ENCODE peak calls at places on chromosomes 11 and 22, in eight cellular contexts. One of them, this sample, is unnamed.

GRCh38 chr11:95585071-95585751 is 204.4 kb downstream of the FAM76B start:
- DNase-seq in occipital lobe: no peak
- DNase-seq in activated CD8-positive, alpha-beta memory T cell treated with anti-CD3 and anti-CD28 coated beads, Interleukin-2, amount 50 U/mL, for 4 hours: no peak
- DNase-seq in SW480: no peak
- DNase-seq in activated gamma-delta T cell treated with Interleukin-2 at 50 U/mL for 16 hours: no peak
- DNase-seq in cardiac muscle cell: no peak
- DNase-seq in B cell: no peak
- DNase-seq in Right ventricle myocardium superior: no peak
- DNase-seq in this sample: no peak

GRCh38 chr11:11213117-11213516 is 139.9 kb downstream of the CSNK2A3 start:
- DNase-seq in occipital lobe: no peak
- DNase-seq in activated CD8-positive, alpha-beta memory T cell treated with anti-CD3 and anti-CD28 coated beads, Interleukin-2, amount 50 U/mL, for 4 hours: no peak
- DNase-seq in SW480: no peak
- DNase-seq in activated gamma-delta T cell treated with Interleukin-2 at 50 U/mL for 16 hours: no peak
- DNase-seq in cardiac muscle cell: no peak
- DNase-seq in B cell: no peak
- DNase-seq in Right ventricle myocardium superior: no peak
- DNase-seq in this sample: no peak

GRCh38 chr11:118497831-118498230 is 29.4 kb upstream of the TTC36 start:
- DNase-seq in occipital lobe: no peak
- DNase-seq in activated CD8-positive, alpha-beta memory T cell treated with anti-CD3 and anti-CD28 coated beads, Interleukin-2, amount 50 U/mL, for 4 hours: no peak
- DNase-seq in SW480: peak; percentile 82
- DNase-seq in activated gamma-delta T cell treated with Interleukin-2 at 50 U/mL for 16 hours: no peak
- DNase-seq in cardiac muscle cell: peak; percentile 51
- DNase-seq in B cell: no peak
- DNase-seq in Right ventricle myocardium superior: no peak
- DNase-seq in this sample: no peak

GRCh38 chr11:95682552-95682951 is 107.0 kb downstream of the FAM76B start:
- DNase-seq in occipital lobe: peak; percentile 12
- DNase-seq in activated CD8-positive, alpha-beta memory T cell treated with anti-CD3 and anti-CD28 coated beads, Interleukin-2, amount 50 U/mL, for 4 hours: no peak
- DNase-seq in SW480: no peak
- DNase-seq in activated gamma-delta T cell treated with Interleukin-2 at 50 U/mL for 16 hours: no peak
- DNase-seq in cardiac muscle cell: peak; percentile 41
- DNase-seq in B cell: no peak
- DNase-seq in Right ventricle myocardium superior: no peak
- DNase-seq in this sample: no peak

GRCh38 chr11:3660960-3661359 is 10.2 kb downstream of the CHRNA10 start:
- DNase-seq in occipital lobe: no peak
- DNase-seq in activated CD8-positive, alpha-beta memory T cell treated with anti-CD3 and anti-CD28 coated beads, Interleukin-2, amount 50 U/mL, for 4 hours: no peak
- DNase-seq in SW480: no peak
- DNase-seq in activated gamma-delta T cell treated with Interleukin-2 at 50 U/mL for 16 hours: no peak
- DNase-seq in cardiac muscle cell: no peak
- DNase-seq in B cell: no peak
- DNase-seq in Right ventricle myocardium superior: no peak
- DNase-seq in this sample: no peak

GRCh38 chr11:2668876-2669275 is 30.9 kb downstream of the KCNQ1OT1 start:
- DNase-seq in occipital lobe: no peak
- DNase-seq in activated CD8-positive, alpha-beta memory T cell treated with anti-CD3 and anti-CD28 coated beads, Interleukin-2, amount 50 U/mL, for 4 hours: no peak
- DNase-seq in SW480: no peak
- DNase-seq in activated gamma-delta T cell treated with Interleukin-2 at 50 U/mL for 16 hours: no peak
- DNase-seq in cardiac muscle cell: no peak
- DNase-seq in B cell: no peak
- DNase-seq in Right ventricle myocardium superior: no peak
- DNase-seq in this sample: peak; percentile 28

GRCh38 chr11:118152552-118153471 is at the start of gene SCN4B:
- DNase-seq in occipital lobe: peak; percentile 36
- DNase-seq in activated CD8-positive, alpha-beta memory T cell treated with anti-CD3 and anti-CD28 coated beads, Interleukin-2, amount 50 U/mL, for 4 hours: no peak
- DNase-seq in SW480: peak; percentile 57
- DNase-seq in activated gamma-delta T cell treated with Interleukin-2 at 50 U/mL for 16 hours: no peak
- DNase-seq in cardiac muscle cell: peak; percentile 70
- DNase-seq in B cell: no peak
- DNase-seq in Right ventricle myocardium superior: peak; percentile 79
- DNase-seq in this sample: peak; percentile 80

GRCh38 chr11:78656984-78657383 is 82.3 kb upstream of the NARS2 start:
- DNase-seq in occipital lobe: no peak
- DNase-seq in activated CD8-positive, alpha-beta memory T cell treated with anti-CD3 and anti-CD28 coated beads, Interleukin-2, amount 50 U/mL, for 4 hours: no peak
- DNase-seq in SW480: no peak
- DNase-seq in activated gamma-delta T cell treated with Interleukin-2 at 50 U/mL for 16 hours: no peak
- DNase-seq in cardiac muscle cell: no peak
- DNase-seq in B cell: no peak
- DNase-seq in Right ventricle myocardium superior: no peak
- DNase-seq in this sample: no peak

GRCh38 chr11:117187007-117187406 is 8.5 kb downstream of the SIDT2 start:
- DNase-seq in occipital lobe: no peak
- DNase-seq in activated CD8-positive, alpha-beta memory T cell treated with anti-CD3 and anti-CD28 coated beads, Interleukin-2, amount 50 U/mL, for 4 hours: no peak
- DNase-seq in SW480: no peak
- DNase-seq in activated gamma-delta T cell treated with Interleukin-2 at 50 U/mL for 16 hours: no peak
- DNase-seq in cardiac muscle cell: no peak
- DNase-seq in B cell: peak; percentile 8
- DNase-seq in Right ventricle myocardium superior: no peak
- DNase-seq in this sample: no peak

GRCh38 chr22:37154925-37155712 is 5.4 kb upstream of the IL2RB start:
- DNase-seq in occipital lobe: no peak
- DNase-seq in activated CD8-positive, alpha-beta memory T cell treated with anti-CD3 and anti-CD28 coated beads, Interleukin-2, amount 50 U/mL, for 4 hours: no peak
- DNase-seq in SW480: no peak
- DNase-seq in activated gamma-delta T cell treated with Interleukin-2 at 50 U/mL for 16 hours: no peak
- DNase-seq in cardiac muscle cell: peak; percentile 33
- DNase-seq in B cell: no peak
- DNase-seq in Right ventricle myocardium superior: no peak
- DNase-seq in this sample: no peak

GRCh38 chr11:103601230-103601846 is 435.1 kb upstream of the DDI1 start:
- DNase-seq in occipital lobe: no peak
- DNase-seq in activated CD8-positive, alpha-beta memory T cell treated with anti-CD3 and anti-CD28 coated beads, Interleukin-2, amount 50 U/mL, for 4 hours: no peak
- DNase-seq in SW480: peak; percentile 71
- DNase-seq in activated gamma-delta T cell treated with Interleukin-2 at 50 U/mL for 16 hours: no peak
- DNase-seq in cardiac muscle cell: peak; percentile 87
- DNase-seq in B cell: peak; percentile 22
- DNase-seq in Right ventricle myocardium superior: no peak
- DNase-seq in this sample: peak; percentile 57

GRCh38 chr11:78100276-78101040 is 20.8 kb upstream of the NDUFC2 start:
- DNase-seq in occipital lobe: no peak
- DNase-seq in activated CD8-positive, alpha-beta memory T cell treated with anti-CD3 and anti-CD28 coated beads, Interleukin-2, amount 50 U/mL, for 4 hours: no peak
- DNase-seq in SW480: no peak
- DNase-seq in activated gamma-delta T cell treated with Interleukin-2 at 50 U/mL for 16 hours: no peak
- DNase-seq in cardiac muscle cell: no peak
- DNase-seq in B cell: no peak
- DNase-seq in Right ventricle myocardium superior: no peak
- DNase-seq in this sample: no peak

GRCh38 chr11:28289444-28289843 is 181.3 kb downstream of the METTL15 start:
- DNase-seq in occipital lobe: no peak
- DNase-seq in activated CD8-positive, alpha-beta memory T cell treated with anti-CD3 and anti-CD28 coated beads, Interleukin-2, amount 50 U/mL, for 4 hours: no peak
- DNase-seq in SW480: no peak
- DNase-seq in activated gamma-delta T cell treated with Interleukin-2 at 50 U/mL for 16 hours: no peak
- DNase-seq in cardiac muscle cell: no peak
- DNase-seq in B cell: no peak
- DNase-seq in Right ventricle myocardium superior: no peak
- DNase-seq in this sample: no peak

GRCh38 chr11:62431171-62431895 is 12.5 kb downstream of the SCGB1A1 start:
- DNase-seq in occipital lobe: no peak
- DNase-seq in activated CD8-positive, alpha-beta memory T cell treated with anti-CD3 and anti-CD28 coated beads, Interleukin-2, amount 50 U/mL, for 4 hours: no peak
- DNase-seq in SW480: no peak
- DNase-seq in activated gamma-delta T cell treated with Interleukin-2 at 50 U/mL for 16 hours: no peak
- DNase-seq in cardiac muscle cell: peak; percentile 41
- DNase-seq in B cell: no peak
- DNase-seq in Right ventricle myocardium superior: no peak
- DNase-seq in this sample: no peak